ENCODE peak calls at places on chromosomes 13 and 19, in six cellular contexts. Y, U, S, J, L and H are unnamed samples.

GRCh38 chr19:52535831-52536800 is 8.6 kb downstream of the ZNF808 start:
- DNase-seq in Y (peak; percentile 88), U (no peak), S (peak; percentile 63), J (peak; percentile 82), L (peak; percentile 95), H (peak; percentile 87)

GRCh38 chr19:55467236-55468053 is 2.9 kb upstream of the C19orf85 start:
- DNase-seq in Y (peak; percentile 63), U (peak; percentile 72), S (peak; percentile 87), J (peak; percentile 80), L (peak; percentile 65), H (peak; percentile 75)

GRCh38 chr13:113145496-113145895 is 13.0 kb upstream of the PROZ start:
- DNase-seq in Y (no peak), U (no peak), S (no peak), J (no peak), L (no peak), H (no peak)

GRCh38 chr19:13163609-13164364 is 13.6 kb downstream of the IER2 start:
- DNase-seq in Y (no peak), U (no peak), S (peak; percentile 87), J (peak; percentile 84), L (peak; percentile 58), H (no peak)

GRCh38 chr19:52739576-52739975 is 4.7 kb upstream of the ZNF611 start:
- DNase-seq in Y (no peak), U (no peak), S (no peak), J (no peak), L (no peak), H (no peak)

GRCh38 chr13:44196186-44196751 is 177.4 kb upstream of the SERP2 start:
- DNase-seq in Y (no peak), U (no peak), S (no peak), J (no peak), L (no peak), H (no peak)

GRCh38 chr19:14719162-14719561 is 29.3 kb downstream of the ZNF333 start:
- DNase-seq in Y (no peak), U (no peak), S (no peak), J (no peak), L (no peak), H (no peak)

GRCh38 chr19:21593934-21594844 is 88.8 kb downstream of the ZNF429 start:
- DNase-seq in Y (no peak), U (no peak), S (no peak), J (peak; percentile 82), L (no peak), H (no peak)

GRCh38 chr19:47663435-47663910 is 49.7 kb upstream of the EHD2 start:
- DNase-seq in Y (no peak), U (no peak), S (peak; percentile 88), J (no peak), L (no peak), H (no peak)

GRCh38 chr13:113527272-113527958 is 36.9 kb upstream of the DCUN1D2 start:
- DNase-seq in Y (no peak), U (no peak), S (no peak), J (no peak), L (no peak), H (no peak)